ENCODE peak calls at places on chromosomes 1 and 21, in four cellular contexts. N, A, J and W are unnamed samples.

GRCh38 chr1:41044197-41044596 is 22.7 kb upstream of the SLFNL1 start:
- DNase-seq in N (no peak), A (no peak), J (no peak), W (no peak)

GRCh38 chr1:69776555-69776954 is 208.8 kb downstream of the LRRC7 start:
- DNase-seq in N (no peak), A (no peak), J (no peak), W (no peak)

GRCh38 chr1:207703712-207704111 is 48.1 kb upstream of the CD46 start:
- DNase-seq in N (no peak), A (no peak), J (no peak), W (no peak)

GRCh38 chr21:35609263-35609662 is 451.1 kb downstream of the SETD4 start:
- DNase-seq in N (no peak), A (no peak), J (no peak), W (no peak)

GRCh38 chr1:41312991-41313645 is 48.1 kb upstream of the FOXO6 start:
- DNase-seq in N (no peak), A (no peak), J (no peak), W (no peak)

GRCh38 chr1:10979483-10979920 is 33.0 kb upstream of the TARDBP start:
- DNase-seq in N (no peak), A (no peak), J (peak; percentile 85), W (no peak)

GRCh38 chr1:228416217-228416971 is at the start of gene TRIM17:
- DNase-seq in N (no peak), A (no peak), J (peak; percentile 42), W (peak; percentile 78)

GRCh38 chr1:159979257-159979656 is 25.2 kb upstream of the SLAMF9 start:
- DNase-seq in N (no peak), A (no peak), J (no peak), W (no peak)

GRCh38 chr1:2544093-2544874 is 11.9 kb upstream of the TNFRSF14 start:
- DNase-seq in N (no peak), A (no peak), J (no peak), W (no peak)

GRCh38 chr1:33602271-33602670 is 129.8 kb downstream of the ZSCAN20 start:
- DNase-seq in N (no peak), A (no peak), J (no peak), W (no peak)

GRCh38 chr1:236893626-236894545 is 98.8 kb downstream of the MTR start:
- DNase-seq in N (no peak), A (no peak), J (no peak), W (no peak)

GRCh38 chr1:37808369-37809319 is 636 bp upstream of the YRDC start:
- DNase-seq in N (no peak), A (no peak), J (no peak), W (no peak)

GRCh38 chr1:52556641-52557360 is 3.9 kb upstream of the TUT4 start:
- DNase-seq in N (no peak), A (no peak), J (no peak), W (no peak)

GRCh38 chr1:1255078-1255477 is 8.6 kb upstream of the C1QTNF12 start:
- DNase-seq in N (no peak), A (no peak), J (no peak), W (no peak)

GRCh38 chr1:26096471-26096870 is 15.2 kb upstream of the PDIK1L start:
- DNase-seq in N (no peak), A (no peak), J (no peak), W (no peak)

GRCh38 chr1:193406901-193407300 is 220.5 kb upstream of the B3GALT2 start:
- DNase-seq in N (no peak), A (no peak), J (peak; percentile 28), W (peak; percentile 18)

GRCh38 chr1:203156280-203156679 is 19.3 kb downstream of the MYBPH start:
- DNase-seq in N (no peak), A (no peak), J (no peak), W (no peak)
- H3K27me3 ChIP-seq in N (no peaks in the 10 kb centered on the region), A (no peaks in the 10 kb centered on the region), J (peaks cover 19% of the 10 kb centered on the region), W (no peaks in the 10 kb centered on the region)

GRCh38 chr1:155989992-155990325 is 11.6 kb upstream of the ARHGEF2 start:
- DNase-seq in N (no peak), A (no peak), J (no peak), W (no peak)
- H3K9ac ChIP-seq in N (peak overlapping the region; percentile 35), A (no peak overlapping the region), J (no peak overlapping the region), W (no peak overlapping the region)

GRCh38 chr21:33027401-33028185 is 1.9 kb downstream of the OLIG2 start:
- DNase-seq in N (no peak), A (no peak), J (no peak), W (no peak)

GRCh38 chr21:33029975-33030461 is 4.3 kb downstream of the OLIG2 start:
- DNase-seq in N (no peak), A (no peak), J (no peak), W (no peak)

GRCh38 chr21:33029512-33029921 is 3.8 kb downstream of the OLIG2 start:
- DNase-seq in N (no peak), A (no peak), J (no peak), W (no peak)

GRCh38 chr21:33028271-33028670 is 2.5 kb downstream of the OLIG2 start:
- DNase-seq in N (no peak), A (no peak), J (no peak), W (no peak)

DNA sequence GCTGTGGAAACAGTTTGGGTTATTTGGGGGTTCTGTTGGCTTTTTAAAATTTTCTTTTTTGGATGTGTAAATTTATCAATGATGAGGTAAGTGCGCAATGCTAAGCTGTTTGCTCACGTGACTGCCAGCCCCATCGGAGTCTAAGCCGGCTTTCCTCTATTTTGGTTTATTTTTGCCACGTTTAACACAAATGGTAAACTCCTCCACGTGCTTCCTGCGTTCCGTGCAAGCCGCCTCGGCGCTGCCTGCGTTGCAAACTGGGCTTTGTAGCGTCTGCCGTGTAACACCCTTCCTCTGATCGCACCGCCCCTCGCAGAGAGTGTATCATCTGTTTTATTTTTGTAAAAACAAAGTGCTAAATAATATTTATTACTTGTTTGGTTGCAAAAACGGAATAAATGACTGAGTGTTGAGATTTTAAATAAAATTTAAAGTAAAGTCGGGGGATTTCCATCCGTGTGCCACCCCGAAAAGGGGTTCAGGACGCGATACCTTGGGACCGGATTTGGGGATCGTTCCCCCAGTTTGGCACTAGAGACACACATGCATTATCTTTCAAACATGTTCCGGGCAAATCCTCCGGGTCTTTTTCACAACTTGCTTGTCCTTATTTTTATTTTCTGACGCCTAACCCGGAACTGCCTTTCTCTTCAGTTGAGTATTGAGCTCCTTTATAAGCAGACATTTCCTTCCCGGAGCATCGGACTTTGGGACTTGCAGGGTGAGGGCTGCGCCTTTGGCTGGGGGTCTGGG is 3.2 kb downstream of the OLIG2 start:
- DNase-seq in N (no peak), A (no peak), J (no peak), W (no peak)
- TF ChIP-seq SUZ12 in N (no peak), A (no peak), J (no peak), W (no peak)

GRCh38 chr1:75131593-75132420 is 2.4 kb upstream of the LHX8 start:
- DNase-seq in N (no peak), A (no peak), J (no peak), W (no peak)
- H3K27me3 ChIP-seq in N (peaks cover 49% of the 10 kb centered on the region), A (peaks cover 99% of the 10 kb centered on the region), J (peaks cover 92% of the 10 kb centered on the region), W (peaks cover 99% of the 10 kb centered on the region)

GRCh38 chr1:206419783-206420182 is 50.5 kb upstream of the IKBKE start:
- DNase-seq in N (no peak), A (no peak), J (no peak), W (no peak)
- H3K9ac ChIP-seq in N (no peak overlapping the region), A (no peak overlapping the region), J (no peak overlapping the region), W (no peak overlapping the region)

GRCh38 chr1:24070821-24071393 is 41.0 kb downstream of the MYOM3 start:
- DNase-seq in N (peak; percentile 12), A (peak; percentile 53), J (peak; percentile 68), W (peak; percentile 89)
- TF ChIP-seq SUZ12 in N (no peak), A (no peak), J (no peak), W (no peak)

DNA sequence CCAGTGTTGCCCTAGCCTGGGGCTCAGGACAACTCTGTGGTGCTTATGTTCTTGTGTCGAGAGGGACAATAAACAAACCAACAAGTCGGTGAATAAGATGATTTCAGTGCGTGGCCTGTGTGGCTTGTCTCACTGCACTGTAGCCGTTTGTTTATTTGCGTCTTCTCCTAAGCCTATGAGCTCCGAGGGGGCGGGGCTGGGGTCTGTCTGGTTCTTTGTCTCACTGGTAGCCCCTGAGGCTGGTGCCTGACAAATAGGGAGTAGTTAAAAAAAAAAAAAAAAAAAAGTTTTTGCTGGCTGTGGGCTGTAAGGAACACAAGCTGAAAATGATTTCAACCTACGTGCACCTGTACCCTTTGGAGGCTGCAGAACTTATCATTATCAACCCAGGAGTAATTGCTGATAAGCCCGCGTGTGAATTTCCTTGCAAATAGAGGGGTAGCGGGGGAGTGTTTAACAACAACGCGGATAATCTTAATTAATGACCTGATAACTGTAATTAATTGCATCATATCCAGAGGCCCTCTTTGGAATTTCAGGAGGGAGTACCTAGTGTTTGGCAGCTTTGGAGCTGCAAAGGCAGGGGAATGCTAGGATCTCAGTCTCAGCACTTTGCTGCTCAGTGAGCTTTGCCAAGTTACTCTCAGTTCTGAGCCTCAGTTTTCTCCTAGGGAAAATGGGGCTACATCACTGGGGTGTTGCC is 919 bp upstream of the ARHGEF10L start:
- DNase-seq in N (no peak), A (no peak), J (peak; percentile 50), W (peak; percentile 69)
- H3K27me3 ChIP-seq in N (peaks cover 5% of the 10 kb centered on the region), A (no peaks in the 10 kb centered on the region), J (peaks cover 15% of the 10 kb centered on the region), W (no peaks in the 10 kb centered on the region)

DNA sequence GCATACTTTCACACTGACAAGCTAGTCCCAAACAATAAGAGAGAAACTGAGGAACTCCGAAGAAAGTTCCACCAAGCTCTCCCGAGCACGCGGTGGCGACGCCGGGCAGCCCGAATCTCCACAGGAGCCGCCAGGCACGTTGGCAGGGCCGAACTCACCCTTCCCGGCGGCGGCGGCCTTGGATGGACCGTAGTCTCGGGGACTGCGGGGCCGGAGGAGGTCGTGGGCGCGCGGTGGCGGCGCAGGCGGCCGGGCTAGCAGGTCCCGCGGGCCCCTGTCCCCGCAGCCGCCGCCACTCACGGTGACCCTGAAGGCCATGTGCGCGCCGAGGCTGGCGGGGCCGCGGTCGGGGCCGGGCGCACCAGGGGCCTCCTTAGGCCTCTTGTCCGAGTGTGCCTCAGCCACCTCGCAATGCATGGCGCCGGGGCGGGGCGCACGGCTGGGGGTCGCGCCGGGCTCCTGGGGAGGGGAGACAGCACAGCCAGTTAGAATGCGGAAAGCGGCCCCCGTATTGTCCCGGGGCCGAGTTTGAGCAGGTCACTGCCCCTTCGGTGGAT is 1.2 kb downstream of the GLIS1 start:
- DNase-seq in N (no peak), A (no peak), J (no peak), W (no peak)
- H3K9ac ChIP-seq in N (no peak overlapping the region), A (no peak overlapping the region), J (no peak overlapping the region), W (peak overlapping the region; percentile 76)

GRCh38 chr1:183242556-183242955 is 56.5 kb downstream of the LAMC2 start:
- DNase-seq in N (no peak), A (no peak), J (no peak), W (no peak)
- TF ChIP-seq SUZ12 in N (no peak), A (no peak), J (no peak), W (no peak)

GRCh38 chr1:44620072-44620471 is 54.2 kb downstream of the TMEM53 start:
- DNase-seq in N (no peak), A (no peak), J (no peak), W (no peak)
- H3K27me3 ChIP-seq in N (no peaks in the 10 kb centered on the region), A (peaks cover 3% of the 10 kb centered on the region), J (peaks cover 32% of the 10 kb centered on the region), W (peaks cover 48% of the 10 kb centered on the region)